ENCODE peak calls at places on chromosomes 7 and 10, in seven cellular contexts. P is BE2C, L is ovary, H is left ventricle myocardium inferior, W is stomach, A is heart left ventricle, S is Panc1. N is an unnamed sample.
A peak's percentile ranks its signal among the peaks of the same experiment; 100 is the strongest.

GRCh38 chr10:122725006-122725405 is 25.4 kb upstream of the C10orf120 start:
- DNase-seq in P (no peak), L (no peak), H (no peak), W (no peak), A (no peak), S (no peak), N (no peak)

GRCh38 chr10:102669206-102670064 is 25.2 kb downstream of the TRIM8 start:
- DNase-seq in P (peak; percentile 51), L (peak; percentile 36), H (peak; percentile 65), W (peak; percentile 82), A (no peak), S (no peak), N (peak; percentile 89)

GRCh38 chr10:8159628-8160165 is 105.2 kb downstream of the GATA3 start:
- DNase-seq in P (no peak), L (no peak), H (no peak), W (no peak), A (no peak), S (no peak), N (no peak)

GRCh38 chr10:80136134-80136571 is 3.6 kb downstream of the PLAC9 start:
- DNase-seq in P (no peak), L (peak; percentile 82), H (peak; percentile 97), W (peak; percentile 43), A (peak; percentile 93), S (no peak), N (peak; percentile 87)

GRCh38 chr10:123831259-123831658 is 60.3 kb downstream of the CPXM2 start:
- DNase-seq in P (no peak), L (no peak), H (no peak), W (no peak), A (no peak), S (no peak), N (no peak)

GRCh38 chr10:76643465-76643864 is 994.1 kb downstream of the KCNMA1 start:
- DNase-seq in P (no peak), L (peak; percentile 42), H (peak; percentile 29), W (no peak), A (no peak), S (no peak), N (peak; percentile 38)

GRCh38 chr10:120632936-120633335 is 175.9 kb downstream of the PLPP4 start:
- DNase-seq in P (no peak), L (no peak), H (no peak), W (no peak), A (no peak), S (no peak), N (no peak)

GRCh38 chr7:131753620-131754222 is 197.3 kb upstream of the PODXL start:
- DNase-seq in P (peak; percentile 51), L (no peak), H (no peak), W (no peak), A (no peak), S (no peak), N (no peak)

GRCh38 chr10:14625210-14625621 is 149.5 kb downstream of the FAM107B start:
- DNase-seq in P (peak; percentile 24), L (no peak), H (no peak), W (no peak), A (no peak), S (no peak), N (no peak)

GRCh38 chr10:21989453-21990154 is 13.9 kb downstream of the DNAJC1 start:
- DNase-seq in P (peak; percentile 58), L (peak; percentile 77), H (peak; percentile 56), W (peak; percentile 42), A (peak; percentile 28), S (no peak), N (no peak)

GRCh38 chr7:138602456-138602855 is 98.7 kb downstream of the SVOPL start:
- DNase-seq in P (no peak), L (no peak), H (no peak), W (no peak), A (no peak), S (no peak), N (no peak)

GRCh38 chr7:47576031-47576908 is 5.6 kb downstream of the TNS3 start:
- DNase-seq in P (peak; percentile 74), L (peak; percentile 91), H (peak; percentile 78), W (peak; percentile 89), A (peak; percentile 75), S (no peak), N (peak; percentile 68)

DNA sequence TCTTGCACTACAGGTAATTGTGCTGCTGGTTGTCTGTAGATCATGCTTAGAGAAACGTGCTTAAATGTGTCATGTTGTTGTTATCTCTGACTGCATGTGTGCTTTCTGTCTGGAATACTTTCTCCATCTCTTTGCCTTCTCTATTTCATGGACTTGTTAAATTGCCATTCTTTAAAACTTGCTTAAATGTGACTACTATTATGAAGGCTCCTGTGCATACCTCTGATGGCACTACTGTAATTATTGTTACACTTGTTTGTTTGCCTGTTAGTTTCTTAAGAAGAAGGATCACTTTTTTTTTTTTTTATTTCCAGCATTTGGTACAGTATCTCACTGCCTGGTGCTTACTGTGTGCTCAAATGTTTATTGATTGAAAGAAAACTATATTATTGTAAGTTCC is 41.6 kb downstream of the KMT2E start:
- DNase-seq in P (no peak), L (no peak), H (no peak), W (no peak), A (no peak), S (no peak), N (no peak)
- H3K36me3 ChIP-seq in P (peaks cover 37% of the 10 kb centered on the region), L (no peaks in the 10 kb centered on the region), H (peaks cover 9% of the 10 kb centered on the region), W (peaks cover 45% of the 10 kb centered on the region), A (peaks cover 65% of the 10 kb centered on the region), S (peaks cover 15% of the 10 kb centered on the region), N (peaks cover 10% of the 10 kb centered on the region)

GRCh38 chr10:30384051-30384674 is 35.1 kb upstream of the MTPAP start:
- DNase-seq in P (no peak), L (no peak), H (no peak), W (no peak), A (no peak), S (no peak), N (no peak)

GRCh38 chr10:30386801-30387588 is 37.9 kb upstream of the MTPAP start:
- DNase-seq in P (no peak), L (no peak), H (no peak), W (no peak), A (no peak), S (no peak), N (no peak)

GRCh38 chr10:30387646-30388243 is 38.7 kb upstream of the MTPAP start:
- DNase-seq in P (no peak), L (no peak), H (no peak), W (no peak), A (no peak), S (no peak), N (no peak)

GRCh38 chr10:30383366-30383765 is 34.3 kb upstream of the MTPAP start:
- DNase-seq in P (no peak), L (no peak), H (no peak), W (no peak), A (no peak), S (no peak), N (no peak)

DNA sequence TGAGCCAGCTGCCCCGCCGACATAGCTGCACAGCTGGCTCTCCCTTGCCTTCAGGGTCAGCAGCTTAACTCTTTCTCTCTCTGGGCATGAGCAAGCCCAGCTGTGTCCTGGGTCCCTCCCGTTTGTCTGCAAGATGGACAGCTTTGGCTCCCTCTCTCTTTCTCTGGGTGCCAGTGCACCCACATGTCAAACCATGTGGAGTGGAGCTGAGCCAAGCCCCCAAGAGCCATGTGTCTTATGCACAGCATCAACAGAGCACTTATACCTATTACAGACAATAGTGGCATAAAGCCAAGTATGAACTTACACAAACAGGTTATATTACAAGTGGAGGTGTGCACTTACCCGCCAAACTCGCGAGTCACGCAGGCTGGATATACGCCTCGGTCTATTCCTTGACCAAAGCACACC is 35.7 kb upstream of the MTPAP start:
- DNase-seq in P (peak; percentile 39), L (no peak), H (no peak), W (no peak), A (no peak), S (peak; percentile 8), N (no peak)
- TF ChIP-seq CTCF in P (peak; percentile 46), L (no peak), H (peak; percentile 49), W (no peak), A (peak; percentile 42), S (peak; percentile 61), N (no peak)

DNA sequence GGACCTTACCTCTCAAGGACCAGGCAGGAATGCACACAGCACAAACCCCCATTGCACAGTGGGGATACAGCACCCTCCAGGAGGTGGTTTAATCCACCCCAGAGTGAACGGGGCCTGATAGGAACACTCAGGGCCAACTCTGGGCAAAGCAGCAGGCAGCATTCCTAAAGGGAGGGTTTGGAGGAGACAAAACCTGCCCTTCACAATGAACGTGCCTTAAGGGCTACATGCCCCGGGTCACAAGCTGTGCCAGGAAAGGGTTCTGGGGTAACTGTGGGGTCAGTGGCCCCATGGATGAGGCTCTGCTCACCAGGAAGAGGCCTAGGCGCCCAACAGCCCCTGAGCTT is 1.1 kb downstream of the GPRIN2 start:
- DNase-seq in P (peak; percentile 9), L (no peak), H (no peak), W (no peak), A (peak; percentile 15), S (no peak), N (no peak)
- H3K4me3 ChIP-seq in P (no peak overlapping the region), L (no peak overlapping the region), H (no peak overlapping the region), W (peak overlapping the region; percentile 55), A (no peak overlapping the region), S (peak overlapping the region; percentile 57), N (no peak overlapping the region)

GRCh38 chr7:55498142-55498541 is 74.2 kb downstream of the VOPP1 start:
- DNase-seq in P (no peak), L (no peak), H (no peak), W (no peak), A (no peak), S (no peak), N (no peak)

GRCh38 chr7:55499591-55499990 is 72.7 kb downstream of the VOPP1 start:
- DNase-seq in P (no peak), L (no peak), H (no peak), W (no peak), A (no peak), S (no peak), N (no peak)

GRCh38 chr7:55502209-55502608 is 70.1 kb downstream of the VOPP1 start:
- DNase-seq in P (no peak), L (no peak), H (no peak), W (peak; percentile 17), A (no peak), S (no peak), N (no peak)

GRCh38 chr7:55498770-55499169 is 73.5 kb downstream of the VOPP1 start:
- DNase-seq in P (no peak), L (no peak), H (no peak), W (no peak), A (no peak), S (no peak), N (no peak)

DNA sequence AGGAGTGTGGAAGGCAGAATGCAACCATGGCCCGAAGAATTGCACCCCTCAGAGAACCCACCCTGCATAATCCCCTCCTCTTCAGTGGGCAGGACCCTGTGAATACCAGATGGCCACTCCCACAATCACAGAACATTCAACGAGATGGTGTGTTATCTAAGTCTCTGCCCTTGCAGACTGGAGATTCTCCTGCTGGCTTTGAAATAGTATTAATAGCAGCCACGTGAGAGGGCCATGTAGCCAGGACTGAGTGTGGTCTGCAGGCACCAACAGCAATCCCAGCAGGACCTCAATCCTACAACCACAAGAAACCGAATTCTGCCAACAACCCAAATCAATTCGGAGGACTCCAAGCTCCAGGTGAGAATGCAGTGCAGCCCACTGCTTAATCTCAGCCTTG is 72.2 kb downstream of the VOPP1 start:
- DNase-seq in P (no peak), L (no peak), H (no peak), W (no peak), A (no peak), S (no peak), N (no peak)
- H3K36me3 ChIP-seq in P (no peaks in the 10 kb centered on the region), L (no peaks in the 10 kb centered on the region), H (peaks cover 16% of the 10 kb centered on the region), W (peaks cover 50% of the 10 kb centered on the region), A (peaks cover 16% of the 10 kb centered on the region), S (no peaks in the 10 kb centered on the region), N (no peaks in the 10 kb centered on the region)